ENCODE peak calls at places on chromosomes 7 and 10, in ten cellular contexts. M is HCT116, R is kidney epithelial cell, D is fibroblast of the aortic adventitia, A is pancreas, E is fibroblast of villous mesenchyme, O is astrocyte of the spinal cord, N is right atrium auricular region, V is brain microvascular endothelial cell, G is GM23338. Q is an unnamed sample.

GRCh38 chr10:329361-330099 is 194.3 kb downstream of the ZMYND11 start:
- DNase-seq in M (peak; percentile 79), R (peak; percentile 81), D (peak; percentile 95), A (peak; percentile 90), E (peak; percentile 94), O (peak; percentile 97), N (peak; percentile 91), V (peak; percentile 96), G (peak; percentile 37), Q (peak; percentile 96)

GRCh38 chr7:55438085-55438764 is 73.1 kb downstream of the LANCL2 start:
- DNase-seq in M (no peak), R (no peak), D (no peak), A (no peak), E (no peak), O (no peak), N (no peak), V (no peak), G (no peak), Q (no peak)

GRCh38 chr7:27080844-27081423 is 14.9 kb downstream of the HOXA1 start:
- DNase-seq in M (no peak), R (no peak), D (no peak), A (no peak), E (no peak), O (no peak), N (no peak), V (no peak), G (peak; percentile 46), Q (no peak)

GRCh38 chr7:919924-920341 is 34.5 kb downstream of the ADAP1 start:
- DNase-seq in M (no peak), R (no peak), D (no peak), A (no peak), E (no peak), O (no peak), N (no peak), V (no peak), G (no peak), Q (no peak)

GRCh38 chr7:44064791-44065430 is 456 bp downstream of the PGAM2 start:
- DNase-seq in M (no peak), R (no peak), D (no peak), A (no peak), E (no peak), O (no peak), N (no peak), V (no peak), G (peak; percentile 29), Q (no peak)

GRCh38 chr7:142866361-142867096 is 11.7 kb downstream of the EPHB6 start:
- DNase-seq in M (no peak), R (no peak), D (peak; percentile 22), A (peak; percentile 69), E (peak; percentile 30), O (no peak), N (no peak), V (no peak), G (peak; percentile 85), Q (peak; percentile 12)

GRCh38 chr10:69902835-69903535 is 101.3 kb downstream of the COL13A1 start:
- DNase-seq in M (no peak), R (no peak), D (peak; percentile 21), A (peak; percentile 23), E (no peak), O (no peak), N (no peak), V (no peak), G (no peak), Q (no peak)

GRCh38 chr7:13279854-13280435 is 592.5 kb downstream of the ARL4A start:
- DNase-seq in M (peak; percentile 15), R (no peak), D (peak; percentile 57), A (no peak), E (peak; percentile 36), O (peak; percentile 58), N (no peak), V (no peak), G (peak; percentile 70), Q (peak; percentile 41)

GRCh38 chr7:76328390-76328789 is 25.9 kb downstream of the HSPB1 start:
- DNase-seq in M (no peak), R (no peak), D (no peak), A (no peak), E (no peak), O (no peak), N (no peak), V (no peak), G (no peak), Q (no peak)

DNA sequence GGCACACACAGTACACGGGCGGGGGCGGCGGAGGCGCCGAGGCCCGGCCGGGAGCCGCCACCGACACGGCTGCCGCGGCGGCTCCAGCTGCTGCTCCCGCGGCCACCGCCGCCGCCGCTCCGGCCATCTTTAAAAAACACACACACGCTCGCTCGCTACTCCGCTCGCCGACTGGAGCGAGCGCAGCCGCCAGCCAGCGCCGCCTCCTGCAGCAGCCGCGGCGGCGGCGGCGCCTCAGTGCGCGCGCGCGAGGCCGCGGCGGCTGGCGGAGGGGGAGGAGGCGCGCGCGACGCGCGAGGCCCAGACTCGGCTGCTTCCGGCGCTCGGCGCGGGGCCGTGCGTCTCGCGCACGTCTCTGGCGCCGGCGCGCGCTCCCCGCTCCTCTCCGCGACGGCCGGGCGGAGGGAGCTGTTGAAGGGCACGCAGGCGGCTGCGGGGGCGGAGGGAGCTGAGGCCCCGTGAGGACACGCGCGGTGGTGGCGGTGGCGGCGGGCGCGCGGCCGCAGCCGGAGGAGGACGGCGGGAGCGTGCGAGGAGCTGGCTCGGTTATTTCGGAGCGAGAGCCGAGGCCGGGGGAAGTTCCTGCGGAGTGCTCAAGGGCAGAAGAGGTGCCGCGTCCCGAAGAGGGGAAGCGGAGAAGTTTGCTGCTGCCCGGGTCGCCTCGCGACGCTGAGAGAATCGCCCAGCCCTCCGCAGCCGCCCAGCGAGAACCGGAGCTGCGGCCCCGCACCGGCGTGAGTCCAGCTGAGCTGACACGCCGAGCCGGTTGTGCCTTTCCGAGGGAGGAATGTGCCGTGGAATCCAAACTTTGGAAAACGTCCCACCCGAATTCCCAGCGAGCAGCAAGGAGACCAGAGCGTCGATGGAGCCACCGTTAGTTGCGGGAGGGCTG is at the start of gene KDM7A:
- DNase-seq in M (peak; percentile 69), R (peak; percentile 51), D (peak; percentile 84), A (peak; percentile 93), E (peak; percentile 90), O (peak; percentile 92), N (peak; percentile 92), V (peak; percentile 71), G (peak; percentile 91), Q (peak; percentile 85)
- TF ChIP-seq CTCF in M (no peak), R (no peak), D (no peak), A (no peak), E (no peak), O (no peak), N (no peak), V (no peak), G (no peak), Q (no peak)

GRCh38 chr7:123211545-123211944 is 11.8 kb upstream of the SLC13A1 start:
- DNase-seq in M (no peak), R (no peak), D (no peak), A (no peak), E (no peak), O (no peak), N (no peak), V (no peak), G (no peak), Q (no peak)

GRCh38 chr7:123210986-123211385 is 11.2 kb upstream of the SLC13A1 start:
- DNase-seq in M (no peak), R (no peak), D (no peak), A (no peak), E (peak; percentile 14), O (no peak), N (no peak), V (no peak), G (no peak), Q (no peak)

GRCh38 chr7:123209786-123210185 is 10.0 kb upstream of the SLC13A1 start:
- DNase-seq in M (no peak), R (no peak), D (peak; percentile 29), A (peak; percentile 69), E (peak; percentile 14), O (no peak), N (no peak), V (peak; percentile 35), G (no peak), Q (no peak)

GRCh38 chr7:123204206-123204835 is 4.6 kb upstream of the SLC13A1 start:
- DNase-seq in M (no peak), R (no peak), D (no peak), A (no peak), E (no peak), O (no peak), N (no peak), V (no peak), G (no peak), Q (no peak)

DNA sequence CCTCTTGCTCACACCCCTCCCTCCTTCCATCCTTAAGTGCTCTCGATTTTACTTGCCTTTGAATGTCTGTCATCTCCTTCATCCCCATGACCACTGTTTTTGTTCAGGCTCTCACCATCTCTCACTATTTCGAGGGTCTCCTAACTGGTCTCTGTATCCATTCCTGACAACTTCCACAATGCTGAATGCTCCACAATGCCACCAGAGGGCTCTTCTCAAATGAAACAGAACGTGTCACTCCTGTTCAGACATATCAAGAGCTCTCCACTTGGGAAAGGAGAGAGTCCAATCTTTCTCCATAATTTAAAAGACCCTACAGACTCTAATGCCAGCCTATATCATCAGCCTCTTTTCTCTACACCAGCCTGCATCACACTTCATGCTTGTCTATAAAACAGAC is 9.0 kb upstream of the SLC13A1 start:
- DNase-seq in M (peak; percentile 6), R (no peak), D (peak; percentile 26), A (peak; percentile 22), E (peak; percentile 26), O (no peak), N (no peak), V (peak; percentile 11), G (peak; percentile 43), Q (peak; percentile 31)
- H3K4me3 ChIP-seq in M (no peak overlapping the region), R (no peak overlapping the region), D (no peak overlapping the region), A (no peak overlapping the region), E (no peak overlapping the region), O (no peak overlapping the region), N (no peak overlapping the region), V (no peak overlapping the region), G (no peak overlapping the region), Q (no peak overlapping the region)

GRCh38 chr7:140326116-140326928 is 72.0 kb downstream of the SLC37A3 start:
- DNase-seq in M (no peak), R (peak; percentile 18), D (peak; percentile 80), A (peak; percentile 64), E (peak; percentile 74), O (peak; percentile 74), N (peak; percentile 73), V (peak; percentile 61), G (peak; percentile 72), Q (peak; percentile 69)
- TF ChIP-seq CTCF in M (peak; percentile 39), R (peak; percentile 88), D (peak; percentile 84), A (peak; percentile 43), E (peak; percentile 75), O (peak; percentile 86), N (peak; percentile 43), V (peak; percentile 90), G (peak; percentile 64), Q (peak; percentile 92)

DNA sequence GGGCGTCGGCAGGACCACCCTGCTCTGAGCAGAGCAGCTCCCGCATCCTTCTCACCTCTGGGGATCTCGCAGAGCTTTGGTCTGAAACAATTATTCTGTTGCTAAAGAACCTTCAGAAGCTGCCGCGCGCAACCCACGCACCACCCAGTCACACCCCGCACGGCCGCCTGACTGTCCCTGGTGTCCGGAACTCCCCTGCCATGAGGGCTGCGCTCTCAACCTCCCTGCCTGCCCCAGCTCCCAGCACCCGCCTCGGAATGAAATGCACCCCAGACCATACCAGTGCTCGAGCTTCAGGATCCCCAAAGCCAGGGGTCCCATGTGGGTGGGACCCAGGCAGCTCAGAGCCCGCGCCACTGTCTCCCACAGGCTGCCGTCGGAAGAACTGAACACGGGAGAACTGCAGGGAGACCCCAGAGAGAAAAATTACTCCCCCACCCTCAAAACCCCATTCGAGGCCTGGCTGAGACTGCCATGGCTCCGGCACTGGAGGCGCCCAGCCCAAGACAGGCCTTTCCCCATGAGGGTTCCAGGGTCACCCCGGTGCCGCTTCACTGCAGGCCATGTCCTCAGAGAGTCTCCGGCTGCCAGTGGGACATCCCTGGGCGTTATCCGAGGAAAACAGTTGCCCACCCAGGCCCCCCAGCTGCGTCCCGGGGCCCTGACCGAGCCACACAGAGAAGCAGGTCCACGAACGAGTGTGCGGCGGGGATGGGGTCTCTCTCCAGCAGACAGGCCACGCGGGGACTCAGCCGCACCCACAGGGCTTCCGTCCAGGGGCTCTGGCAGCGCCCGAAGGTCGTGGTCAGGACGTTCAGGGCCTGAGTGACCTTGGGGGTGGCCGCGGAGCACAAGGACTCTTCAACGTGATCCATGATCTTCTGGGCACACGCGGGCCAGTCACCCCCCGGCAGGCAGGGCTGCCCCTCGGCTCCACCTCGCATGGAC is 12.1 kb downstream of the BRAT1 start:
- DNase-seq in M (no peak), R (no peak), D (no peak), A (no peak), E (no peak), O (no peak), N (no peak), V (no peak), G (no peak), Q (no peak)
- H3K4me3 ChIP-seq in M (no peak overlapping the region), R (no peak overlapping the region), D (no peak overlapping the region), A (no peak overlapping the region), E (no peak overlapping the region), O (no peak overlapping the region), N (no peak overlapping the region), V (no peak overlapping the region), G (no peak overlapping the region), Q (no peak overlapping the region)